ENCODE peak calls at places on chromosomes 12 and 14, in four cellular contexts. R, M, L and H are unnamed samples.

GRCh38 chr14:69716483-69717187 is 50.3 kb upstream of the SRSF5 start:
- DNase-seq in L (no peak), R (no peak), M (no peak), H (no peak)

GRCh38 chr14:73283592-73284379 is 46.5 kb downstream of the PAPLN start:
- DNase-seq in R (peak), L (no peak), M (no peak), H (no peak)

GRCh38 chr12:109304485-109304884 is 4.6 kb downstream of the FOXN4 start:
- DNase-seq in M (peak), R (no peak), L (no peak), H (no peak)

GRCh38 chr14:47619397-47619796 is 56.0 kb downstream of the MDGA2 start:
- DNase-seq in M (no peak), L (no peak), R (no peak), H (no peak)

GRCh38 chr12:28202374-28203130 is 12.3 kb downstream of the CCDC91 start:
- DNase-seq in L (peak), R (no peak), M (peak), H (no peak)

GRCh38 chr12:6605425-6606330 is 1.5 kb downstream of the CHD4 start:
- DNase-seq in M (peak), L (no peak), R (peak), H (no peak)

GRCh38 chr12:112188130-112188830 is 62.9 kb downstream of the TRAFD1 start:
- DNase-seq in R (no peak), L (no peak), M (no peak), H (no peak)

GRCh38 chr14:51167587-51168219 is 72.3 kb upstream of the TMX1 start:
- DNase-seq in M (no peak), L (no peak), R (no peak), H (no peak)

GRCh38 chr12:119308743-119309456 is 25.6 kb upstream of the CCDC60 start:
- DNase-seq in R (peak), M (no peak), L (no peak), H (no peak)

GRCh38 chr12:88870000-88870737 is 289.9 kb upstream of the KITLG start:
- DNase-seq in M (no peak), L (no peak), R (no peak), H (no peak)

GRCh38 chr12:112001555-112001954 is 11.4 kb downstream of the TMEM116 start:
- DNase-seq in M (no peak), R (no peak), L (no peak), H (no peak)

GRCh38 chr12:81347404-81347803 is 269.5 kb downstream of the ACSS3 start:
- DNase-seq in R (no peak), L (peak), M (no peak), H (no peak)

GRCh38 chr12:92065018-92065499 is 80.6 kb downstream of the BTG1 start:
- DNase-seq in L (peak), M (no peak), R (no peak), H (no peak)

GRCh38 chr12:25328082-25328712 is 77.5 kb upstream of the KRAS start:
- DNase-seq in R (no peak), L (peak), M (no peak), H (no peak)

GRCh38 chr12:52522346-52523011 is 2.3 kb upstream of the KRT5 start:
- DNase-seq in L (no peak), M (no peak), R (no peak), H (no peak)

GRCh38 chr12:51871126-51871525 is 16.8 kb upstream of the ANKRD33 start:
- DNase-seq in R (no peak), L (no peak), M (no peak), H (no peak)

GRCh38 chr12:123233505-123234299 is 466 bp downstream of the MTRFR start:
- DNase-seq in M (no peak), R (no peak), L (no peak), H (peak)

GRCh38 chr14:75609606-75610476 is 31.4 kb downstream of the FLVCR2 start:
- DNase-seq in M (no peak), L (no peak), R (no peak), H (no peak)

GRCh38 chr12:5437122-5437521 is 5.2 kb downstream of the NTF3 start:
- DNase-seq in R (no peak), L (no peak), M (no peak), H (no peak)

GRCh38 chr14:69475194-69475818 is 9.2 kb upstream of the PLEKHD1 start:
- DNase-seq in M (peak), L (peak), R (no peak), H (no peak)

GRCh38 chr14:74506408-74506807 is 12.8 kb downstream of the ISCA2 start:
- DNase-seq in R (no peak), M (no peak), L (no peak), H (no peak)

GRCh38 chr12:126384029-126384564 is 1318.9 kb downstream of the AACS start:
- DNase-seq in R (no peak), M (no peak), L (no peak), H (no peak)

GRCh38 chr14:96181188-96181762 is 23.4 kb upstream of the BDKRB2 start:
- DNase-seq in R (no peak), L (no peak), M (no peak), H (no peak)

GRCh38 chr14:55370883-55371455 is 40.7 kb downstream of the ATG14 start:
- DNase-seq in R (no peak), L (no peak), M (no peak), H (peak)

GRCh38 chr14:92759679-92760523 is 11.5 kb upstream of the LGMN start:
- DNase-seq in M (no peak), L (no peak), R (no peak), H (no peak)
- TF ChIP-seq FOXJ3 in M (no peak), L (no peak), R (no peak), H (no peak)

GRCh38 chr12:2879853-2880252 is 2.8 kb downstream of the RHNO1 start:
- DNase-seq in L (no peak), M (no peak), R (no peak), H (no peak)

GRCh38 chr12:2877047-2877958 is at the start of the genes FOXM1 and RHNO1:
- DNase-seq in L (peak), M (peak), R (peak), H (peak)

GRCh38 chr12:2876431-2877046 is 435 bp downstream of the FOXM1 start:
- DNase-seq in R (no peak), M (no peak), L (no peak), H (peak)

DNA sequence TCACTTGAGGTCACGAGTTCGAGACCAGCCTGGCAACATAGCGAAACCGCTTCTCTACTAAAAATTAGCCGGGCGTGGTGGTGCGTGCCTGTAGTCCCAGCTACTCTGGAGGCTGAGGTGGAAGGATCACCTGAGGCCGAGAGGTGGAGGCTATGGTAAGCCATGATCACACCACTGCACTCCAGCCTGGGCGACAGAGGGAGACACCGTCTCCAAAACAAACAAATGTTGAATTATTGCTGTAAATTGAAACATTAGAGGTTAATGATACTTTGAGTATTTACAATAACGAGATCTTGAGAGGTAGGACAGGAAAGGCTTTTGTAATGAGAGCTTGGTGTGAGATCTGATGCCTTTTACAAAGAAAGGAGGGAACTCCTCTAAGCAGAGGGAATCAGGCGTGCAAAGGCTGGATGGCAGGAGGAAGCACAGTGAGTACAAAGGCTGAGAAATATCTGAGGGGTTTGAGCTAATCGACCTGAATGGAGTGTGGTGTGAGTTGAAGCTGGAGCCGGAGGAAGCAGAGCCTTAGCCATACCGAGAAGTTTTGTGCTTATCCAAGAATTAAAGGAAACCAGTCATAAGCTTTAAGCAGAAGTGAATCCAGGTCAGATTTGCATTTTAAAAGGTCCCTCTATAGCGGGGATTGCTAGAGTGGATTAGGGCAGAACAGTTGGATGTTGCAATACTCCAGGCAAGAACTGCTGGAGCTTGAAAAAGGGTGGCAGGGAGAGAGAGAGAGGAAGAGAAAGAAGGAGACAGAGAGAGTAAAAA is 1.1 kb downstream of the RHNO1 start:
- DNase-seq in L (no peak), R (no peak), M (no peak), H (no peak)
- TF ChIP-seq FOXJ3 in L (peak), R (no peak), M (no peak), H (no peak)

DNA sequence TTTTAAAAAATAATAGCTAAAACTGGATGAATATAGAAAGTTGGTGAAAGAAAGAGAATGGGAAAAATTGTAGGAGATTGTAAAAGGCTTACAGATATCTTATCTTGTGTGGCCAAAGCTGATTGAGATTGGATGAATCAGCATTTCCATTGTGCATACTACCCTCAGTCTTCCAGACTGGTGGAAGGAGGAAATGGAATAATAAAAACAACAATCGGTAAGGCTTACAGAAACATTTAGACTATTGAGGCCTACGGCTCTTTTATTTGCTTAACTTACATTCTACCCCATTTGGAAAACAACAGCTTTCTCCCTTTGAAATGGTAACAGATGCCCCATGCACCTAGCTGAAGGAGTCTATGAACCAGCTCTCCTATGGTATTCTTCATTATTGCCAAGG is 129.8 kb downstream of the PTPRB start:
- DNase-seq in M (no peak), L (no peak), R (no peak), H (no peak)
- TF ChIP-seq FOXJ3 in M (no peak), L (no peak), R (no peak), H (no peak)

DNA sequence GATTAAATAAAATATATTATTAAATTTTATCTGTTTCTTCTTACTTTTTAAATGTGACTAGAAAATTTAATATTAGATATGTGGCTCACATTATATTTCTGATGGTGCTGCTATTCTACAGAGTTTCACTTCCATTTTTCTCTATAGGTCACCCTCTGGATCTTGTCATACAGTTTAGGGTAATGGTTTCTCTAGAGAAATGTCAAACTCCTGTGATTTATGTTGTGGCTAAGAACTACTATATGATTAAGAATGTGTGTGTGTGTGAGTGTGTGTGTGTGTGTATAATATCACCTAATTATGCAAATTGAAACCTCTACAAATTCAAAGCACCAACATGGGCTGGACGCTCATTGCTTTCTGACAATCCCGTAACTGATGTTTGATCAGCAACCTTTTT is 325.9 kb downstream of the ADAMTS20 start:
- DNase-seq in R (no peak), M (no peak), L (no peak), H (no peak)
- TF ChIP-seq FOXJ3 in R (no peak), M (no peak), L (no peak), H (no peak)

GRCh38 chr14:63986789-63987533 is 134.2 kb downstream of the SYNE2 start:
- DNase-seq in L (no peak), M (no peak), R (no peak), H (no peak)
- TF ChIP-seq FOXJ3 in L (no peak), M (no peak), R (no peak), H (no peak)

GRCh38 chr14:70888681-70889175 is 18.5 kb upstream of the PCNX1 start:
- DNase-seq in L (no peak), M (no peak), R (no peak), H (no peak)

GRCh38 chr14:70887207-70888150 is 19.8 kb upstream of the PCNX1 start:
- DNase-seq in R (no peak), L (no peak), M (no peak), H (no peak)

GRCh38 chr14:70886421-70887206 is 20.6 kb upstream of the PCNX1 start:
- DNase-seq in R (no peak), L (no peak), M (no peak), H (no peak)

GRCh38 chr14:70889555-70889954 is 17.7 kb upstream of the PCNX1 start:
- DNase-seq in R (no peak), M (no peak), L (no peak), H (no peak)

DNA sequence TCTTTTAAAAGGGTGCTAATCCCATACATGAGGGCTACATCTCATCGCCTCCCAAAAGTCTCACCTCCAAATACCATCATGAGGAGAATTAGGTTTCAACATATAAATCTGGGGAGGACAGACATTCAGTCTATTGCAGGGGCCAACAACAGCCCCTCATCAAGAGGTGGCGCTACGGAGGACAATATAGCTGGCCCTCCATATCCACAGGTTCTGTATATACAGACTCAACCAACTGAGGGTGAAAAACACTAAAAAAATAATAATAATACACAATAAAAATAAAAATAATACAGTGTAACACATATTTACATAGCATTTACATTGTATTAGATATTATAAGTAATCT is 19.1 kb upstream of the PCNX1 start:
- DNase-seq in M (no peak), L (no peak), R (peak), H (no peak)
- TF ChIP-seq FOXJ3 in M (no peak), L (no peak), R (no peak), H (no peak)

GRCh38 chr12:67911293-67911637 is 78.0 kb upstream of the IFNG-AS1 start:
- DNase-seq in R (no peak), M (no peak), L (no peak), H (no peak)
- TF ChIP-seq FOXJ3 in R (no peak), M (no peak), L (no peak), H (no peak)

DNA sequence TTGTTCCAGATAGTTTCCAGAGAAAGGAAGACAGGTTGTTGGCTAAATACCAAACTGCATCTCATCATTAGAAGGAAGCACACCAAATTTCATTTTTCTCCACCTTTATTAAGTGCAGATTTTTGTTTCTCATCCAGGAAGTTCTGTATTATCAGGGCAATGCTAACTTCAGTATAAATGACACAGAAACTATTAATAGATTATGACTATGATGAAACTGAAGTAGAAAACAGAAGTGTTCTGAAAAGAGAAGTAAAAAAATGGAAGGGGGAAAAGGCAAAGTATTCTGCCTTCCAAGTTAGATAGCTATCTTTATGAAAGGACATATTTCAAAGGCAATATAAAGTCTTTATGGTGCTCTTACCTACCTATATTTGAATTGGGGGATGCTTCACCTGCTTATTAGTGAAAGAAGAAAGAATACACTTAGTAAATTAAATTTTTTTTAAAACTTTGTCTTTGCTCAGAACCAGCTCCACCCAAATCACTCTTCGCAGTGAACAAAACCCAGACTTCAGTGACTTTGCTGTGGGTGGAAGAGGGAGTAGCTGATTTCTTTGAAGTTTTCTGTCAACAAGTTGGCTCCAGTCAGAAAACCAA is 223.9 kb downstream of the PTPRO start:
- DNase-seq in R (no peak), M (no peak), L (no peak), H (no peak)
- TF ChIP-seq FOXJ3 in R (no peak), M (no peak), L (no peak), H (no peak)

DNA sequence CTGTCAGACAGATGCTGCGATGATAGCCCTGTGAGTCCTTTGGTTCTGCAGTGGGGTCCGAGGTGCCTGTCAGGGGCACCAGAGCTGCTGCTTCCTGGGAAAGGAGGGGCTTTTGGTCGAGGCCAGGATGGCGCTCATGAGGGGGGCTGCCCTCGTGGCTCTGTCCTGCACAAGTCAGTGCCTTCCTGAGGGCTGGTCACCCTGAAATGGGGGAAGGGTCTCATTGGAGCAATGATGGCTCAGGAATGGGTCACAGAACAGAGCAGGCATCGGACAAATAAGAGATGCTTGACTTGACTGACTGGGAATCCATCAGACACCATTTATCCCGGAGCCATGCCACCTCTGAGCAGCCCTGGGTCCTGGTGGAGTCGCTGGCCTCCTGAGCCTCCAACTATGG is 121.9 kb downstream of the ADGRD1 start:
- DNase-seq in L (no peak), M (no peak), R (no peak), H (no peak)
- TF ChIP-seq FOXJ3 in L (no peak), M (no peak), R (no peak), H (no peak)

GRCh38 chr14:21440857-21441256 is 15.1 kb downstream of the CHD8 start:
- DNase-seq in R (no peak), M (peak), L (peak), H (peak)
- TF ChIP-seq FOXJ3 in R (no peak), M (no peak), L (no peak), H (no peak)